ENCODE peak calls at places on chromosomes 16 and 17, in nine cellular contexts. One of them, this sample, is unnamed.

GRCh38 chr17:73109603-73110002 is 17.1 kb upstream of the SLC39A11 start:
- DNase-seq in neural crest cell: no peak
- DNase-seq in HTR-8/SVneo: no peak
- DNase-seq in nucleus accumbens: no peak
- DNase-seq in activated naive CD4-positive, alpha-beta T cell treated with anti-CD3 and anti-CD28 coated beads for 36 hours: no peak
- DNase-seq in NCI-H460: no peak
- DNase-seq in GM03348: no peak
- DNase-seq in kidney tubule cell: no peak
- DNase-seq in tibial artery: no peak
- DNase-seq in this sample: no peak

GRCh38 chr17:1110524-1110843 is 69.3 kb downstream of the ABR start:
- DNase-seq in kidney tubule cell: no peak
- DNase-seq in activated naive CD4-positive, alpha-beta T cell treated with anti-CD3 and anti-CD28 coated beads for 36 hours: no peak
- DNase-seq in tibial artery: no peak
- DNase-seq in HTR-8/SVneo: no peak
- DNase-seq in GM03348: no peak
- DNase-seq in nucleus accumbens: no peak
- DNase-seq in NCI-H460: no peak
- DNase-seq in neural crest cell: no peak
- DNase-seq in this sample: no peak

GRCh38 chr17:2043785-2044184 is 2.0 kb downstream of the OVCA2 start:
- DNase-seq in activated naive CD4-positive, alpha-beta T cell treated with anti-CD3 and anti-CD28 coated beads for 36 hours: no peak
- DNase-seq in kidney tubule cell: peak; percentile 80
- DNase-seq in tibial artery: no peak
- DNase-seq in HTR-8/SVneo: no peak
- DNase-seq in NCI-H460: no peak
- DNase-seq in nucleus accumbens: no peak
- DNase-seq in GM03348: peak; percentile 73
- DNase-seq in neural crest cell: no peak
- DNase-seq in this sample: peak; percentile 86

GRCh38 chr16:122342-122741 is 16.1 kb downstream of the NPRL3 start:
- DNase-seq in neural crest cell: no peak
- DNase-seq in tibial artery: no peak
- DNase-seq in kidney tubule cell: no peak
- DNase-seq in NCI-H460: no peak
- DNase-seq in nucleus accumbens: no peak
- DNase-seq in GM03348: no peak
- DNase-seq in activated naive CD4-positive, alpha-beta T cell treated with anti-CD3 and anti-CD28 coated beads for 36 hours: no peak
- DNase-seq in HTR-8/SVneo: no peak
- DNase-seq in this sample: no peak

GRCh38 chr17:74599531-74599939 is 7.5 kb upstream of the CD300LD start:
- DNase-seq in nucleus accumbens: no peak
- DNase-seq in neural crest cell: no peak
- DNase-seq in tibial artery: peak; percentile 62
- DNase-seq in kidney tubule cell: no peak
- DNase-seq in HTR-8/SVneo: no peak
- DNase-seq in NCI-H460: no peak
- DNase-seq in activated naive CD4-positive, alpha-beta T cell treated with anti-CD3 and anti-CD28 coated beads for 36 hours: no peak
- DNase-seq in GM03348: no peak
- DNase-seq in this sample: no peak

GRCh38 chr17:41690497-41690896 is 1.8 kb downstream of the EIF1 start:
- DNase-seq in tibial artery: no peak
- DNase-seq in neural crest cell: no peak
- DNase-seq in nucleus accumbens: no peak
- DNase-seq in HTR-8/SVneo: no peak
- DNase-seq in GM03348: no peak
- DNase-seq in activated naive CD4-positive, alpha-beta T cell treated with anti-CD3 and anti-CD28 coated beads for 36 hours: no peak
- DNase-seq in kidney tubule cell: no peak
- DNase-seq in NCI-H460: no peak
- DNase-seq in this sample: no peak

GRCh38 chr16:84288902-84289301 is 5.8 kb upstream of the WFDC1 start:
- DNase-seq in nucleus accumbens: no peak
- DNase-seq in activated naive CD4-positive, alpha-beta T cell treated with anti-CD3 and anti-CD28 coated beads for 36 hours: no peak
- DNase-seq in NCI-H460: no peak
- DNase-seq in HTR-8/SVneo: no peak
- DNase-seq in GM03348: no peak
- DNase-seq in tibial artery: no peak
- DNase-seq in kidney tubule cell: no peak
- DNase-seq in neural crest cell: no peak
- DNase-seq in this sample: no peak

GRCh38 chr17:9226794-9227135 is 205.5 kb downstream of the NTN1 start:
- DNase-seq in kidney tubule cell: no peak
- DNase-seq in neural crest cell: no peak
- DNase-seq in HTR-8/SVneo: no peak
- DNase-seq in activated naive CD4-positive, alpha-beta T cell treated with anti-CD3 and anti-CD28 coated beads for 36 hours: peak; percentile 80
- DNase-seq in GM03348: no peak
- DNase-seq in NCI-H460: no peak
- DNase-seq in nucleus accumbens: no peak
- DNase-seq in tibial artery: no peak
- DNase-seq in this sample: no peak

GRCh38 chr17:72719582-72720493 is 372.6 kb downstream of the SLC39A11 start:
- DNase-seq in HTR-8/SVneo: no peak
- DNase-seq in activated naive CD4-positive, alpha-beta T cell treated with anti-CD3 and anti-CD28 coated beads for 36 hours: peak; percentile 84
- DNase-seq in neural crest cell: peak; percentile 48
- DNase-seq in NCI-H460: no peak
- DNase-seq in kidney tubule cell: no peak
- DNase-seq in tibial artery: no peak
- DNase-seq in GM03348: no peak
- DNase-seq in nucleus accumbens: no peak
- DNase-seq in this sample: no peak

GRCh38 chr17:49404371-49404770 is 10.3 kb downstream of the PHB1 start:
- DNase-seq in HTR-8/SVneo: no peak
- DNase-seq in GM03348: no peak
- DNase-seq in activated naive CD4-positive, alpha-beta T cell treated with anti-CD3 and anti-CD28 coated beads for 36 hours: no peak
- DNase-seq in NCI-H460: no peak
- DNase-seq in kidney tubule cell: no peak
- DNase-seq in nucleus accumbens: no peak
- DNase-seq in tibial artery: no peak
- DNase-seq in neural crest cell: no peak
- DNase-seq in this sample: no peak